ENCODE peak calls at places on chromosomes 7 and 10, in four cellular contexts. One of them, this sample, is unnamed.

GRCh38 chr10:21724695-21725371 is 190.8 kb downstream of the MLLT10 start:
- DNase-seq in vagina: no peak
- DNase-seq in tibial artery: peak; percentile 88
- DNase-seq in tibial nerve: peak; percentile 99
- DNase-seq in this sample: peak; percentile 22

GRCh38 chr7:35697414-35698175 is 2.7 kb upstream of the HERPUD2 start:
- DNase-seq in tibial artery: no peak
- DNase-seq in vagina: no peak
- DNase-seq in tibial nerve: no peak
- DNase-seq in this sample: no peak

GRCh38 chr10:124619802-124620490 is 124.2 kb downstream of the FAM53B start:
- DNase-seq in vagina: no peak
- DNase-seq in tibial nerve: no peak
- DNase-seq in tibial artery: no peak
- DNase-seq in this sample: no peak

GRCh38 chr10:42827201-42827600 is 44.6 kb downstream of the BMS1 start:
- DNase-seq in tibial nerve: no peak
- DNase-seq in tibial artery: no peak
- DNase-seq in vagina: no peak
- DNase-seq in this sample: no peak

GRCh38 chr10:89171263-89171872 is 35.7 kb downstream of the CH25H start:
- DNase-seq in tibial nerve: no peak
- DNase-seq in tibial artery: no peak
- DNase-seq in vagina: no peak
- DNase-seq in this sample: no peak

GRCh38 chr10:96413151-96413787 is 54.5 kb upstream of the OPALIN start:
- DNase-seq in tibial artery: peak; percentile 38
- DNase-seq in tibial nerve: no peak
- DNase-seq in vagina: no peak
- DNase-seq in this sample: no peak

GRCh38 chr10:83698899-83699298 is 440.4 kb upstream of the GHITM start:
- DNase-seq in vagina: no peak
- DNase-seq in tibial nerve: no peak
- DNase-seq in tibial artery: no peak
- DNase-seq in this sample: no peak

GRCh38 chr7:127901895-127902703 is 129.1 kb downstream of the LRRC4 start:
- DNase-seq in tibial nerve: no peak
- DNase-seq in vagina: no peak
- DNase-seq in tibial artery: no peak
- DNase-seq in this sample: no peak

GRCh38 chr10:73044378-73045285 is 52.0 kb downstream of the P4HA1 start:
- DNase-seq in tibial nerve: no peak
- DNase-seq in vagina: no peak
- DNase-seq in tibial artery: no peak
- DNase-seq in this sample: no peak

GRCh38 chr10:69474688-69475432 is 23.6 kb downstream of the TSPAN15 start:
- DNase-seq in tibial artery: peak; percentile 71
- DNase-seq in tibial nerve: no peak
- DNase-seq in vagina: no peak
- DNase-seq in this sample: no peak

GRCh38 chr10:15439381-15439837 is 68.3 kb upstream of the FAM171A1 start:
- DNase-seq in vagina: no peak
- DNase-seq in tibial nerve: no peak
- DNase-seq in tibial artery: no peak
- DNase-seq in this sample: no peak

GRCh38 chr7:134660961-134661376 is 14.3 kb downstream of the BPGM start:
- DNase-seq in tibial nerve: no peak
- DNase-seq in vagina: no peak
- DNase-seq in tibial artery: no peak
- DNase-seq in this sample: no peak

GRCh38 chr7:74424291-74424880 is 29.3 kb upstream of the GTF2IRD1 start:
- DNase-seq in tibial artery: no peak
- DNase-seq in tibial nerve: no peak
- DNase-seq in vagina: no peak
- DNase-seq in this sample: no peak

GRCh38 chr7:150359007-150359917 is 9.4 kb upstream of the REPIN1 start:
- DNase-seq in vagina: no peak
- DNase-seq in tibial artery: peak; percentile 7
- DNase-seq in tibial nerve: no peak
- DNase-seq in this sample: no peak

GRCh38 chr7:240887-241421 is 48.6 kb downstream of the FAM20C start:
- DNase-seq in tibial nerve: no peak
- DNase-seq in vagina: no peak
- DNase-seq in tibial artery: no peak
- DNase-seq in this sample: no peak

GRCh38 chr7:119482209-119482608 is 790.8 kb upstream of the KCND2 start:
- DNase-seq in vagina: no peak
- DNase-seq in tibial artery: no peak
- DNase-seq in tibial nerve: no peak
- DNase-seq in this sample: no peak

GRCh38 chr10:114719311-114719710 is 61.2 kb upstream of the ABLIM1 start:
- DNase-seq in tibial artery: no peak
- DNase-seq in tibial nerve: no peak
- DNase-seq in vagina: no peak
- DNase-seq in this sample: no peak

GRCh38 chr10:18653112-18653511 is 1.7 kb upstream of the NSUN6 start:
- DNase-seq in tibial nerve: no peak
- DNase-seq in tibial artery: no peak
- DNase-seq in vagina: no peak
- DNase-seq in this sample: no peak

GRCh38 chr7:42099837-42100508 is 137.0 kb downstream of the GLI3 start:
- DNase-seq in tibial artery: no peak
- DNase-seq in tibial nerve: no peak
- DNase-seq in vagina: no peak
- DNase-seq in this sample: no peak

DNA sequence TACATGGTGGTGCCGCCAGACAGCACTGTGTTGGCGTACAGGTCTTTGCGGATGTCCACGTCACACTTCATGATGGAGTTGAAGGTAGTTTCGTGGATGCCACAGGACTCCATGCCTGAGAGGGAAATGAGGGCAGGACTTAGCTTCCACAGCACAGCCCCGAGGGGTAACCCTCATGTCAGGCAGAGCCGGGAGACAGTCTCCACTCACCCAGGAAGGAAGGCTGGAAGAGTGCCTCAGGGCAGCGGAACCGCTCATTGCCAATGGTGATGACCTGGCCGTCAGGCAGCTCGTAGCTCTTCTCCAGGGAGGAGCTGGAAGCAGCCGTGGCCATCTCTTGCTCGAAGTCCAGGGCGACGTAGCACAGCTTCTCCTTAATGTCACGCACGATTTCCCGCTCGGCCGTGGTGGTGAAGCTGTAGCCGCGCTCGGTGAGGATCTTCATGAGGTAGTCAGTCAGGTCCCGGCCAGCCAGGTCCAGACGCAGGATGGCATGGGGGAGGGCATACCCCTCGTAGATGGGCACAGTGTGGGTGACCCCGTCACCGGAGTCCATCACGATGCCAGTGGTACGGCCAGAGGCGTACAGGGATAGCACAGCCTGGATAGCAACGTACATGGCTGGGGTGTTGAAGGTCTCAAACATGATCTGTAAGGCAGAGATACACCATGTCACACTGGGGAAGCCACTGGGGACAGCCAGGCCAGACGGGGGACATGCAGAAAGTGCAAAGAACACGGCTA is 104.6 kb upstream of the TNRC18 start:
- DNase-seq in vagina: no peak
- DNase-seq in tibial nerve: peak; percentile 35
- DNase-seq in tibial artery: peak; percentile 75
- DNase-seq in this sample: no peak
- H3K36me3 ChIP-seq in vagina: no peaks in the 10 kb centered on the region
- H3K36me3 ChIP-seq in tibial nerve: peaks cover 13% of the 10 kb centered on the region
- H3K36me3 ChIP-seq in tibial artery: peaks cover 49% of the 10 kb centered on the region
- H3K36me3 ChIP-seq in this sample: peaks cover 40% of the 10 kb centered on the region

GRCh38 chr7:63042730-63043511 is 955.7 kb upstream of the ZNF722 start:
- DNase-seq in tibial nerve: no peak
- DNase-seq in tibial artery: no peak
- DNase-seq in vagina: no peak
- DNase-seq in this sample: peak; percentile 13
- H3K9me3 ChIP-seq in tibial nerve: no peaks in the 10 kb centered on the region
- H3K9me3 ChIP-seq in tibial artery: peaks cover 8% of the 10 kb centered on the region
- H3K9me3 ChIP-seq in vagina: no peaks in the 10 kb centered on the region
- H3K9me3 ChIP-seq in this sample: no peaks in the 10 kb centered on the region

GRCh38 chr10:94122247-94122646 is 128.5 kb downstream of the PLCE1 start:
- DNase-seq in tibial artery: no peak
- DNase-seq in vagina: no peak
- DNase-seq in tibial nerve: no peak
- DNase-seq in this sample: no peak
- H3K27ac ChIP-seq in tibial artery: peak overlapping the region; percentile 51
- H3K27ac ChIP-seq in vagina: no peak overlapping the region
- H3K27ac ChIP-seq in tibial nerve: no peak overlapping the region
- H3K27ac ChIP-seq in this sample: no peak overlapping the region

DNA sequence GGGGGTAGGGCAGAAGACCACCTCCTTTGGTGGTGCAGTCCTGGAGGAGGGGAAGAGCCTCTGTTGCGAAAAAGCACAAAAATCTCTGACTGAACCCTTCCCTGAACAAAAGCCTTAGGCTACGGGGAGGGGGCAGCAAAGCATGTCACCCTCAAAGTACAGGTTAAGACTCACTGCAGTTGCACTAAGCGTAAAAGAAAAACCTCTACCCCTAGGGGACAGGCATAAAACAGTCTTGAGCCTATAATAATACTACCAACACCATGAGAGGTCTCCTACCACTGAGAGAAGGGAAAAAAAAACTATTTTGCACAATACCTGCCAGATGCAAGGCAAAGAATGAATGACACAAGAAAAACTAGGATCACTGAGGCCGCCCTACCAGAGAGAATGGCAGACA is 17.3 kb downstream of the TNPO3 start:
- DNase-seq in vagina: no peak
- DNase-seq in tibial nerve: no peak
- DNase-seq in tibial artery: no peak
- DNase-seq in this sample: no peak
- H3K36me3 ChIP-seq in vagina: no peaks in the 10 kb centered on the region
- H3K36me3 ChIP-seq in tibial nerve: no peaks in the 10 kb centered on the region
- H3K36me3 ChIP-seq in tibial artery: peaks cover 24% of the 10 kb centered on the region
- H3K36me3 ChIP-seq in this sample: peaks cover 19% of the 10 kb centered on the region

DNA sequence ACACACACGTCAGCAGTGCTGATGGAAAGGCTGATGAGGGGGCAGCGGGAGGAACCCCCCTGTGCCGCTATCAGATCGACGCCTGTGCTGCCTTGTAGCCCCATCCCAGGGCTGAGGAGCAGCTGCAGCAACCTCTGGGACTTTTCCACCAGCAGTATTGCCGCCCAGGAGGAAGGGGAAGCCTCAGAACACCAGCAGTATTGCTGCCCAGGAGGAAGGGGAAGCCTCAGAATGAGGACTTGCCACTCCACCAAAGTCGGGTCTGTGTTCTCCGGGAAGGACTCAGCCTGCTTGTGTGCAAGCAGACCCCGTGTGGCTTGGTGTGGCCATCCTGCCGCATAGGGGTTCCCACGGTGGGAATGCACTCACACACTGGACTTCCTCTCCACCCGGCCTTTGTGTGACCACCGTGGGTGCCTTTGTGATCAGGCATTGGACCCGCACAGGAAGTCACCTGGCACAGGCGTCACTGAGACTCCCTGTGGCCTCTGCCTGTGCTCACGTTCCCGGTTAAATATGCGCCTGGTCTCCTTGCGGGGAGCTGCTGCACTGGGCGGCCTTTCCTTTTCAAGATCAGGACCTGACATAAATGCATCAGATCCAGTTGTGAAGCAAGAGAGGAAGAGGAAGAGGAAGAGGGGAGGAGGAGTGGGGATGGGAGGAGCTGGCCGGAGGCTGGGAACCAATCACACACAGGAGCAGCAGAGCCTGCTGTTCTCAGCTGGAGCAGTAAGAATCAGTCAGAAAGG is 248.5 kb downstream of the DNAJB6 start:
- DNase-seq in tibial nerve: no peak
- DNase-seq in vagina: no peak
- DNase-seq in tibial artery: no peak
- DNase-seq in this sample: no peak
- H3K9me3 ChIP-seq in tibial nerve: no peaks in the 10 kb centered on the region
- H3K9me3 ChIP-seq in vagina: no peaks in the 10 kb centered on the region
- H3K9me3 ChIP-seq in tibial artery: no peaks in the 10 kb centered on the region
- H3K9me3 ChIP-seq in this sample: no peaks in the 10 kb centered on the region

DNA sequence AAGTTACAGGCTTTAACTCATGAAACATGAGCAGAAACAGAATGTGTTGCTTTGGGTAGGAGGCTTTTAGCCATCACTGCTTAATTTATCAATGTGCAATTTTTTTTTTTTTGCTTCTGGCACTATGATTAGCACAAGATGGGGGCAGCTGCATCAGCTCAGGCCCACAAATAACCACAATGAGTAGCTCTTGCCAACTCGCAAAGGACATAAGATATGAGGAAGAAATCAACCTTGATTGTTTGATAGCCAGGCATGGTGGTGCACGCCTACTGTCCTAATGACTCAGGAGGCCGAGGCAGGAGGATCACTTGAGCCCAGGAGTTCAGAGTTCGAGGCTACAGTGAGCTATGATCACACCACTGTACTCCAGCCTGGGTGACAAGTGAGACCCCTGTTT is 12.3 kb downstream of the NOD1 start:
- DNase-seq in tibial nerve: no peak
- DNase-seq in tibial artery: no peak
- DNase-seq in vagina: peak; percentile 12
- DNase-seq in this sample: no peak
- H3K27ac ChIP-seq in tibial nerve: no peak overlapping the region
- H3K27ac ChIP-seq in tibial artery: peak overlapping the region; percentile 42
- H3K27ac ChIP-seq in vagina: no peak overlapping the region
- H3K27ac ChIP-seq in this sample: no peak overlapping the region

GRCh38 chr7:12518920-12519681 is 51.4 kb upstream of the SCIN start:
- DNase-seq in vagina: no peak
- DNase-seq in tibial nerve: no peak
- DNase-seq in tibial artery: no peak
- DNase-seq in this sample: no peak
- H3K36me3 ChIP-seq in vagina: no peaks in the 10 kb centered on the region
- H3K36me3 ChIP-seq in tibial nerve: no peaks in the 10 kb centered on the region
- H3K36me3 ChIP-seq in tibial artery: no peaks in the 10 kb centered on the region
- H3K36me3 ChIP-seq in this sample: no peaks in the 10 kb centered on the region

GRCh38 chr10:108757946-108758345 is 1165.4 kb downstream of the XPNPEP1 start:
- DNase-seq in tibial artery: no peak
- DNase-seq in tibial nerve: no peak
- DNase-seq in vagina: no peak
- DNase-seq in this sample: no peak

GRCh38 chr10:108755661-108756060 is 1167.7 kb downstream of the XPNPEP1 start:
- DNase-seq in tibial artery: no peak
- DNase-seq in tibial nerve: no peak
- DNase-seq in vagina: no peak
- DNase-seq in this sample: no peak
- H3K9me3 ChIP-seq in tibial artery: no peaks in the 10 kb centered on the region
- H3K9me3 ChIP-seq in tibial nerve: no peaks in the 10 kb centered on the region
- H3K9me3 ChIP-seq in vagina: no peaks in the 10 kb centered on the region
- H3K9me3 ChIP-seq in this sample: no peaks in the 10 kb centered on the region

GRCh38 chr10:37857287-37858211 is at the start of gene ZNF248:
- DNase-seq in tibial nerve: peak; percentile 94
- DNase-seq in vagina: peak; percentile 96
- DNase-seq in tibial artery: peak; percentile 98
- DNase-seq in this sample: peak; percentile 94

GRCh38 chr10:37860494-37861190 is 3.2 kb upstream of the ZNF248 start:
- DNase-seq in tibial artery: no peak
- DNase-seq in tibial nerve: no peak
- DNase-seq in vagina: no peak
- DNase-seq in this sample: no peak

GRCh38 chr10:37854606-37855005 is 2.8 kb downstream of the ZNF248 start:
- DNase-seq in tibial artery: no peak
- DNase-seq in tibial nerve: no peak
- DNase-seq in vagina: no peak
- DNase-seq in this sample: no peak

GRCh38 chr10:37855691-37856090 is 1.7 kb downstream of the ZNF248 start:
- DNase-seq in tibial artery: no peak
- DNase-seq in tibial nerve: no peak
- DNase-seq in vagina: no peak
- DNase-seq in this sample: no peak

GRCh38 chr10:37856881-37857286 is 526 bp downstream of the ZNF248 start:
- DNase-seq in tibial nerve: peak; percentile 5
- DNase-seq in tibial artery: no peak
- DNase-seq in vagina: no peak
- DNase-seq in this sample: no peak
- H3K27ac ChIP-seq in tibial nerve: peak overlapping the region; percentile 100
- H3K27ac ChIP-seq in tibial artery: peak overlapping the region; percentile 97
- H3K27ac ChIP-seq in vagina: peak overlapping the region; percentile 100
- H3K27ac ChIP-seq in this sample: peak overlapping the region; percentile 96